ENCODE peak calls at places on chromosomes 2 and 18, in four cellular contexts. U, T, I and R are unnamed samples.

GRCh38 chr18:75132931-75133525 is 75.9 kb downstream of the PTGR3 start:
- DNase-seq in U (no peak), T (no peak), I (no peak), R (no peak)

GRCh38 chr2:42127425-42128424 is 41.4 kb upstream of the EML4 start:
- DNase-seq in U (no peak), T (no peak), I (no peak), R (no peak)

GRCh38 chr2:173963323-173963816 is 1.8 kb downstream of the SP3 start:
- DNase-seq in U (peak; percentile 93), T (peak; percentile 48), I (peak; percentile 54), R (peak; percentile 60)

GRCh38 chr2:176285321-176285720 is 16.1 kb downstream of the MTX2 start:
- DNase-seq in U (peak; percentile 71), T (no peak), I (no peak), R (no peak)

GRCh38 chr18:22342625-22343024 is 75.1 kb downstream of the CTAGE1 start:
- DNase-seq in U (peak; percentile 87), T (no peak), I (peak; percentile 56), R (peak; percentile 80)

GRCh38 chr2:180572346-180572745 is 408.1 kb upstream of the UBE2E3 start:
- DNase-seq in U (peak; percentile 34), T (no peak), I (no peak), R (no peak)

GRCh38 chr18:60892441-60892840 is 440.8 kb upstream of the CDH20 start:
- DNase-seq in U (peak; percentile 22), T (no peak), I (no peak), R (no peak)

GRCh38 chr2:73006969-73007710 is 64.4 kb downstream of the SFXN5 start:
- DNase-seq in U (no peak), T (no peak), I (no peak), R (no peak)

GRCh38 chr2:143128681-143129580 is at the start of gene ARHGAP15:
- DNase-seq in U (no peak), T (peak; percentile 20), I (no peak), R (no peak)

GRCh38 chr18:9366126-9366714 is 31.6 kb downstream of the TWSG1 start:
- DNase-seq in U (peak; percentile 60), T (no peak), I (peak; percentile 15), R (peak; percentile 25)

GRCh38 chr2:1052671-1053270 is 102.1 kb downstream of the SNTG2 start:
- DNase-seq in U (peak; percentile 12), T (no peak), I (no peak), R (no peak)

GRCh38 chr2:195756218-195756941 is 99.4 kb downstream of the SLC39A10 start:
- DNase-seq in U (peak; percentile 28), T (no peak), I (no peak), R (no peak)

GRCh38 chr2:18046558-18046957 is 168.1 kb downstream of the KCNS3 start:
- DNase-seq in U (peak; percentile 62), T (peak; percentile 21), I (no peak), R (no peak)

GRCh38 chr2:20346565-20347127 is 4.0 kb downstream of the PUM2 start:
- DNase-seq in U (peak; percentile 13), T (no peak), I (no peak), R (no peak)

GRCh38 chr18:57737661-57738060 is 65.5 kb downstream of the ATP8B1 start:
- DNase-seq in U (peak; percentile 99), T (peak; percentile 61), I (peak; percentile 46), R (peak; percentile 69)

GRCh38 chr18:446941-447560 is 53.5 kb downstream of the COLEC12 start:
- DNase-seq in U (peak; percentile 85), T (no peak), I (no peak), R (no peak)
- H3K27ac ChIP-seq in U (peak overlapping the region; percentile 38), T (no peak overlapping the region), I (no peak overlapping the region), R (no peak overlapping the region)

DNA sequence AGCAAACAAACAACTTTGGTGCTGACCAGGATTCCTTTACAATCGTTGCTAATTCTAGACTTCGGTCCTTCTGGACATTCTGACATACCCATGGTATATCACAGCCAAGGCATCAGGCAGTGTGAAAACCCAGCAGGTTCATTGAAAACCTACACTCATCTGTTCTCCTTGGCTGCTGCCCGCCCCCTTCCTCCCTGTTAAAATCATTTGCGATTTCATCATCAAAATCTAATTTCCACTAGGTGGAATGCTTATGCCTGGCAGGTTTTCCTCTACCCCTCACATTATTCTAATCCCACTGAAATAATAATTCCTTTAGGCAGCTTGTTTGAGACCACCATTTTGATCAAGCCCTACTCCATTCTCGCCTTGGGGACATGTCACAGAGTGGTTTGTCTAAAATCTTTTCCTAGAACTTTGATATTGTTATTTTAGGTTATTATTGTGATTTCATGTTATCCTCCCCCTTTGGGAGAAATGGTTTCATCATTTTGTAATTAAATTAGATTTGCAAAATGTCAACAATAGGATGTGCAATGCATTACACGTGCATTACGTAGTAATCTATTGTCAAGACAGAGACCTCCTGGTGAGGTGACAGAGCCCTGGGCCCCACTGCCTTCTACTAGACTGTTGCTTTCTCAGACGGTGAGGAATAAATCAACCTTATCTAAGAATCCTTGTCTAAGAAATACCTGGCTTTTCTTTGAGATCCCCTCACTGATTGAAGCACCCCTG is 31.0 kb upstream of the ASPRV1 start:
- DNase-seq in U (no peak), T (no peak), I (no peak), R (no peak)
- H3K27ac ChIP-seq in U (no peak overlapping the region), T (no peak overlapping the region), I (no peak overlapping the region), R (no peak overlapping the region)

GRCh38 chr18:63213331-63213900 is 106.2 kb downstream of the BCL2 start:
- DNase-seq in U (peak; percentile 17), T (no peak), I (no peak), R (no peak)
- H3K27ac ChIP-seq in U (no peak overlapping the region), T (no peak overlapping the region), I (no peak overlapping the region), R (no peak overlapping the region)

GRCh38 chr2:240605867-240606743 is 19.2 kb upstream of the GPR35 start:
- DNase-seq in U (no peak), T (no peak), I (peak; percentile 1), R (no peak)

GRCh38 chr2:240603846-240604245 is 17.3 kb downstream of the CAPN10 start:
- DNase-seq in U (no peak), T (no peak), I (peak; percentile 12), R (peak; percentile 4)

GRCh38 chr2:240604291-240604938 is 17.9 kb downstream of the CAPN10 start:
- DNase-seq in U (peak; percentile 52), T (peak; percentile 67), I (peak; percentile 77), R (peak; percentile 91)

GRCh38 chr2:240603081-240603835 is 16.7 kb downstream of the CAPN10 start:
- DNase-seq in U (no peak), T (no peak), I (peak; percentile 12), R (peak; percentile 10)

GRCh38 chr2:240604939-240605716 is 18.6 kb downstream of the CAPN10 start:
- DNase-seq in U (no peak), T (no peak), I (peak; percentile 14), R (peak; percentile 10)
- H3K27ac ChIP-seq in U (no peak overlapping the region), T (no peak overlapping the region), I (no peak overlapping the region), R (no peak overlapping the region)